ENCODE peak calls at places on chromosomes 1 and 21, in four cellular contexts. One of them, this sample, is unnamed.

GRCh38 chr1:204431310-204432184 is 19.9 kb upstream of the PPP1R15B start:
- DNase-seq in DND-41: peak
- DNase-seq in fibroblast of pulmonary artery: peak
- DNase-seq in cardiac fibroblast: peak
- DNase-seq in this sample: peak

GRCh38 chr1:62433861-62434611 is 2.8 kb upstream of the USP1 start:
- DNase-seq in fibroblast of pulmonary artery: no peak
- DNase-seq in DND-41: no peak
- DNase-seq in cardiac fibroblast: no peak
- DNase-seq in this sample: no peak

GRCh38 chr1:167713330-167714081 is 8.3 kb upstream of the MPZL1 start:
- DNase-seq in fibroblast of pulmonary artery: peak
- DNase-seq in cardiac fibroblast: no peak
- DNase-seq in DND-41: peak
- DNase-seq in this sample: no peak

GRCh38 chr1:161019767-161020572 is 982 bp downstream of the F11R start:
- DNase-seq in fibroblast of pulmonary artery: peak
- DNase-seq in DND-41: no peak
- DNase-seq in cardiac fibroblast: peak
- DNase-seq in this sample: no peak

GRCh38 chr1:145889722-145890121 is 4.1 kb upstream of the ANKRD35 start:
- DNase-seq in DND-41: no peak
- DNase-seq in fibroblast of pulmonary artery: no peak
- DNase-seq in cardiac fibroblast: no peak
- DNase-seq in this sample: no peak

GRCh38 chr1:24704411-24705259 is 40.6 kb upstream of the CLIC4 start:
- DNase-seq in DND-41: no peak
- DNase-seq in cardiac fibroblast: peak
- DNase-seq in fibroblast of pulmonary artery: peak
- DNase-seq in this sample: peak

GRCh38 chr1:1083181-1084027 is 9.3 kb upstream of the RNF223 start:
- DNase-seq in cardiac fibroblast: no peak
- DNase-seq in fibroblast of pulmonary artery: no peak
- DNase-seq in DND-41: no peak
- DNase-seq in this sample: no peak

GRCh38 chr1:11339346-11340247 is 66.6 kb downstream of the UBIAD1 start:
- DNase-seq in cardiac fibroblast: no peak
- DNase-seq in DND-41: peak
- DNase-seq in fibroblast of pulmonary artery: no peak
- DNase-seq in this sample: no peak

GRCh38 chr1:209207701-209208286 is 375.7 kb upstream of the CAMK1G start:
- DNase-seq in cardiac fibroblast: peak
- DNase-seq in fibroblast of pulmonary artery: peak
- DNase-seq in DND-41: no peak
- DNase-seq in this sample: no peak

GRCh38 chr1:184583837-184584236 is 170.8 kb downstream of the EDEM3 start:
- DNase-seq in cardiac fibroblast: no peak
- DNase-seq in fibroblast of pulmonary artery: no peak
- DNase-seq in DND-41: no peak
- DNase-seq in this sample: no peak

GRCh38 chr1:84156210-84156621 is 12.1 kb downstream of the PRKACB start:
- DNase-seq in DND-41: no peak
- DNase-seq in fibroblast of pulmonary artery: peak
- DNase-seq in cardiac fibroblast: peak
- DNase-seq in this sample: no peak

GRCh38 chr1:182193908-182194550 is 132.5 kb upstream of the ZNF648 start:
- DNase-seq in DND-41: no peak
- DNase-seq in fibroblast of pulmonary artery: no peak
- DNase-seq in cardiac fibroblast: no peak
- DNase-seq in this sample: no peak

GRCh38 chr1:221439008-221439733 is 302.7 kb downstream of the DUSP10 start:
- DNase-seq in fibroblast of pulmonary artery: peak
- DNase-seq in cardiac fibroblast: peak
- DNase-seq in DND-41: no peak
- DNase-seq in this sample: no peak

GRCh38 chr1:156666862-156667609 is 10.2 kb downstream of the NES start:
- DNase-seq in cardiac fibroblast: peak
- DNase-seq in DND-41: no peak
- DNase-seq in fibroblast of pulmonary artery: no peak
- DNase-seq in this sample: no peak

GRCh38 chr1:186763107-186763506 is 65.6 kb upstream of the PLA2G4A start:
- DNase-seq in cardiac fibroblast: peak
- DNase-seq in DND-41: no peak
- DNase-seq in fibroblast of pulmonary artery: peak
- DNase-seq in this sample: no peak

GRCh38 chr1:1179983-1180861 is 6.5 kb downstream of the TTLL10 start:
- DNase-seq in fibroblast of pulmonary artery: no peak
- DNase-seq in cardiac fibroblast: no peak
- DNase-seq in DND-41: no peak
- DNase-seq in this sample: no peak

GRCh38 chr1:86156571-86157455 is at the start of gene COL24A1:
- DNase-seq in DND-41: no peak
- DNase-seq in fibroblast of pulmonary artery: peak
- DNase-seq in cardiac fibroblast: peak
- DNase-seq in this sample: no peak

GRCh38 chr1:41864471-41865040 is 54.2 kb downstream of the HIVEP3 start:
- DNase-seq in DND-41: no peak
- DNase-seq in fibroblast of pulmonary artery: no peak
- DNase-seq in cardiac fibroblast: no peak
- DNase-seq in this sample: no peak

GRCh38 chr1:165162671-165163241 is 193.8 kb downstream of the LMX1A start:
- DNase-seq in DND-41: no peak
- DNase-seq in cardiac fibroblast: no peak
- DNase-seq in fibroblast of pulmonary artery: no peak
- DNase-seq in this sample: no peak

GRCh38 chr1:165675794-165676193 is 22.6 kb downstream of the ALDH9A1 start:
- DNase-seq in cardiac fibroblast: no peak
- DNase-seq in DND-41: no peak
- DNase-seq in fibroblast of pulmonary artery: no peak
- DNase-seq in this sample: no peak

GRCh38 chr21:45158491-45159423 is 84.4 kb downstream of the ADARB1 start:
- DNase-seq in fibroblast of pulmonary artery: no peak
- DNase-seq in cardiac fibroblast: no peak
- DNase-seq in DND-41: no peak
- DNase-seq in this sample: no peak

GRCh38 chr1:241658081-241658793 is 6.2 kb downstream of the WDR64 start:
- DNase-seq in cardiac fibroblast: peak
- DNase-seq in DND-41: no peak
- DNase-seq in fibroblast of pulmonary artery: no peak
- DNase-seq in this sample: no peak

GRCh38 chr1:155072531-155073289 is 5.9 kb upstream of the EFNA3 start:
- DNase-seq in fibroblast of pulmonary artery: no peak
- DNase-seq in cardiac fibroblast: no peak
- DNase-seq in DND-41: no peak
- DNase-seq in this sample: no peak

GRCh38 chr1:201377611-201378092 is at the start of gene TNNT2:
- DNase-seq in cardiac fibroblast: no peak
- DNase-seq in DND-41: no peak
- DNase-seq in fibroblast of pulmonary artery: no peak
- DNase-seq in this sample: no peak

GRCh38 chr1:185789846-185790735 is 55.9 kb downstream of the HMCN1 start:
- DNase-seq in fibroblast of pulmonary artery: peak
- DNase-seq in cardiac fibroblast: peak
- DNase-seq in DND-41: no peak
- DNase-seq in this sample: no peak

GRCh38 chr1:53506355-53507050 is 47.3 kb downstream of the DMRTB1 start:
- DNase-seq in cardiac fibroblast: no peak
- DNase-seq in DND-41: no peak
- DNase-seq in fibroblast of pulmonary artery: no peak
- DNase-seq in this sample: no peak

GRCh38 chr1:35062518-35063196 is 16.5 kb upstream of the ZMYM1 start:
- DNase-seq in DND-41: no peak
- DNase-seq in cardiac fibroblast: peak
- DNase-seq in fibroblast of pulmonary artery: peak
- DNase-seq in this sample: no peak